ENCODE peak calls at places on chromosomes 3 and 15, in nine cellular contexts. One of them, this sample, is unnamed.

GRCh38 chr15:63780969-63781368 is 52.8 kb downstream of the HERC1 start:
- DNase-seq in stomach: no peak
- DNase-seq in HCT116: no peak
- DNase-seq in HepG2: no peak
- DNase-seq in GM12878: no peak
- DNase-seq in transverse colon: no peak
- DNase-seq in esophagus muscularis mucosa: no peak
- DNase-seq in sigmoid colon: no peak
- DNase-seq in upper lobe of left lung: no peak
- DNase-seq in this sample: no peak

GRCh38 chr3:9986230-9986725 is 363 bp downstream of the EMC3 start:
- DNase-seq in stomach: no peak
- DNase-seq in HCT116: no peak
- DNase-seq in HepG2: no peak
- DNase-seq in GM12878: no peak
- DNase-seq in transverse colon: no peak
- DNase-seq in esophagus muscularis mucosa: no peak
- DNase-seq in sigmoid colon: no peak
- DNase-seq in upper lobe of left lung: no peak
- DNase-seq in this sample: no peak

GRCh38 chr15:96181873-96182301 is 148.6 kb upstream of the NR2F2 start:
- DNase-seq in stomach: no peak
- DNase-seq in HCT116: no peak
- DNase-seq in HepG2: no peak
- DNase-seq in GM12878: no peak
- DNase-seq in transverse colon: peak
- DNase-seq in esophagus muscularis mucosa: no peak
- DNase-seq in sigmoid colon: peak
- DNase-seq in upper lobe of left lung: no peak
- DNase-seq in this sample: peak

GRCh38 chr3:155270063-155270462 is 23.4 kb downstream of the STRIT1 start:
- DNase-seq in stomach: no peak
- DNase-seq in HCT116: no peak
- DNase-seq in HepG2: no peak
- DNase-seq in GM12878: no peak
- DNase-seq in transverse colon: no peak
- DNase-seq in esophagus muscularis mucosa: no peak
- DNase-seq in sigmoid colon: no peak
- DNase-seq in upper lobe of left lung: no peak
- DNase-seq in this sample: no peak

GRCh38 chr15:98731712-98732450 is 83.5 kb downstream of the IGF1R start:
- DNase-seq in stomach: no peak
- DNase-seq in HCT116: no peak
- DNase-seq in HepG2: no peak
- DNase-seq in GM12878: no peak
- DNase-seq in transverse colon: no peak
- DNase-seq in esophagus muscularis mucosa: no peak
- DNase-seq in sigmoid colon: no peak
- DNase-seq in upper lobe of left lung: no peak
- DNase-seq in this sample: no peak

GRCh38 chr15:90400759-90401314 is 12.8 kb downstream of the IQGAP1 start:
- DNase-seq in stomach: peak
- DNase-seq in HCT116: peak
- DNase-seq in HepG2: peak
- DNase-seq in GM12878: peak
- DNase-seq in transverse colon: peak
- DNase-seq in esophagus muscularis mucosa: no peak
- DNase-seq in sigmoid colon: peak
- DNase-seq in upper lobe of left lung: no peak
- DNase-seq in this sample: peak

GRCh38 chr15:75712668-75713337 is at the start of gene CSPG4:
- DNase-seq in stomach: peak
- DNase-seq in HCT116: no peak
- DNase-seq in HepG2: no peak
- DNase-seq in GM12878: no peak
- DNase-seq in transverse colon: peak
- DNase-seq in esophagus muscularis mucosa: no peak
- DNase-seq in sigmoid colon: peak
- DNase-seq in upper lobe of left lung: peak
- DNase-seq in this sample: peak

GRCh38 chr3:161208931-161209330 is 12.2 kb upstream of the NMD3 start:
- DNase-seq in stomach: no peak
- DNase-seq in HCT116: no peak
- DNase-seq in HepG2: no peak
- DNase-seq in GM12878: no peak
- DNase-seq in transverse colon: no peak
- DNase-seq in esophagus muscularis mucosa: no peak
- DNase-seq in sigmoid colon: no peak
- DNase-seq in upper lobe of left lung: no peak
- DNase-seq in this sample: no peak

GRCh38 chr3:139774570-139775302 is 97.0 kb upstream of the NMNAT3 start:
- DNase-seq in stomach: no peak
- DNase-seq in HCT116: no peak
- DNase-seq in HepG2: no peak
- DNase-seq in GM12878: no peak
- DNase-seq in transverse colon: no peak
- DNase-seq in esophagus muscularis mucosa: no peak
- DNase-seq in sigmoid colon: no peak
- DNase-seq in upper lobe of left lung: no peak
- DNase-seq in this sample: no peak

GRCh38 chr3:9852528-9852927 is 8.7 kb upstream of the RPUSD3 start:
- DNase-seq in stomach: no peak
- DNase-seq in HCT116: no peak
- DNase-seq in HepG2: no peak
- DNase-seq in GM12878: no peak
- DNase-seq in transverse colon: no peak
- DNase-seq in esophagus muscularis mucosa: no peak
- DNase-seq in sigmoid colon: no peak
- DNase-seq in upper lobe of left lung: no peak
- DNase-seq in this sample: no peak

GRCh38 chr3:189975376-189975990 is 145.2 kb downstream of the P3H2 start:
- DNase-seq in stomach: no peak
- DNase-seq in HCT116: no peak
- DNase-seq in HepG2: no peak
- DNase-seq in GM12878: no peak
- DNase-seq in transverse colon: no peak
- DNase-seq in esophagus muscularis mucosa: no peak
- DNase-seq in sigmoid colon: no peak
- DNase-seq in upper lobe of left lung: no peak
- DNase-seq in this sample: no peak

GRCh38 chr15:38252481-38253311 is at the start of gene SPRED1:
- DNase-seq in stomach: peak
- DNase-seq in HCT116: no peak
- DNase-seq in HepG2: peak
- DNase-seq in GM12878: no peak
- DNase-seq in transverse colon: peak
- DNase-seq in esophagus muscularis mucosa: no peak
- DNase-seq in sigmoid colon: peak
- DNase-seq in upper lobe of left lung: peak
- DNase-seq in this sample: peak

GRCh38 chr3:117510396-117510795 is 800.8 kb downstream of the TUSC7 start:
- DNase-seq in stomach: no peak
- DNase-seq in HCT116: no peak
- DNase-seq in HepG2: no peak
- DNase-seq in GM12878: no peak
- DNase-seq in transverse colon: no peak
- DNase-seq in esophagus muscularis mucosa: no peak
- DNase-seq in sigmoid colon: no peak
- DNase-seq in upper lobe of left lung: no peak
- DNase-seq in this sample: no peak

GRCh38 chr15:33913459-33913858 is 54.8 kb upstream of the CHRM5 start:
- DNase-seq in stomach: no peak
- DNase-seq in HCT116: no peak
- DNase-seq in HepG2: no peak
- DNase-seq in GM12878: no peak
- DNase-seq in transverse colon: no peak
- DNase-seq in esophagus muscularis mucosa: no peak
- DNase-seq in sigmoid colon: no peak
- DNase-seq in upper lobe of left lung: no peak
- DNase-seq in this sample: no peak

GRCh38 chr3:50264389-50264963 is 4.5 kb upstream of the SEMA3B start:
- DNase-seq in stomach: peak
- DNase-seq in HCT116: peak
- DNase-seq in HepG2: peak
- DNase-seq in GM12878: no peak
- DNase-seq in transverse colon: peak
- DNase-seq in esophagus muscularis mucosa: peak
- DNase-seq in sigmoid colon: peak
- DNase-seq in upper lobe of left lung: peak
- DNase-seq in this sample: no peak

GRCh38 chr15:91158415-91159394 is 58.6 kb downstream of the SV2B start:
- DNase-seq in stomach: no peak
- DNase-seq in HCT116: no peak
- DNase-seq in HepG2: no peak
- DNase-seq in GM12878: no peak
- DNase-seq in transverse colon: no peak
- DNase-seq in esophagus muscularis mucosa: no peak
- DNase-seq in sigmoid colon: no peak
- DNase-seq in upper lobe of left lung: no peak
- DNase-seq in this sample: no peak

GRCh38 chr3:115713247-115713646 is 89.9 kb downstream of the GAP43 start:
- DNase-seq in stomach: peak
- DNase-seq in HCT116: no peak
- DNase-seq in HepG2: no peak
- DNase-seq in GM12878: no peak
- DNase-seq in transverse colon: no peak
- DNase-seq in esophagus muscularis mucosa: no peak
- DNase-seq in sigmoid colon: no peak
- DNase-seq in upper lobe of left lung: peak
- DNase-seq in this sample: no peak

GRCh38 chr3:11091088-11091590 is 63.2 kb upstream of the HRH1 start:
- DNase-seq in stomach: no peak
- DNase-seq in HCT116: no peak
- DNase-seq in HepG2: no peak
- DNase-seq in GM12878: no peak
- DNase-seq in transverse colon: peak
- DNase-seq in esophagus muscularis mucosa: no peak
- DNase-seq in sigmoid colon: peak
- DNase-seq in upper lobe of left lung: peak
- DNase-seq in this sample: no peak

GRCh38 chr3:11089931-11090330 is 64.4 kb upstream of the HRH1 start:
- DNase-seq in stomach: no peak
- DNase-seq in HCT116: no peak
- DNase-seq in HepG2: no peak
- DNase-seq in GM12878: no peak
- DNase-seq in transverse colon: no peak
- DNase-seq in esophagus muscularis mucosa: no peak
- DNase-seq in sigmoid colon: no peak
- DNase-seq in upper lobe of left lung: no peak
- DNase-seq in this sample: no peak

GRCh38 chr3:11091791-11092190 is 62.5 kb upstream of the HRH1 start:
- DNase-seq in stomach: no peak
- DNase-seq in HCT116: no peak
- DNase-seq in HepG2: no peak
- DNase-seq in GM12878: no peak
- DNase-seq in transverse colon: no peak
- DNase-seq in esophagus muscularis mucosa: no peak
- DNase-seq in sigmoid colon: no peak
- DNase-seq in upper lobe of left lung: peak
- DNase-seq in this sample: no peak

GRCh38 chr3:11088066-11088465 is 66.2 kb upstream of the HRH1 start:
- DNase-seq in stomach: no peak
- DNase-seq in HCT116: no peak
- DNase-seq in HepG2: no peak
- DNase-seq in GM12878: no peak
- DNase-seq in transverse colon: no peak
- DNase-seq in esophagus muscularis mucosa: no peak
- DNase-seq in sigmoid colon: no peak
- DNase-seq in upper lobe of left lung: no peak
- DNase-seq in this sample: no peak

GRCh38 chr3:11090551-11090950 is 63.7 kb upstream of the HRH1 start:
- DNase-seq in stomach: no peak
- DNase-seq in HCT116: no peak
- DNase-seq in HepG2: no peak
- DNase-seq in GM12878: no peak
- DNase-seq in transverse colon: no peak
- DNase-seq in esophagus muscularis mucosa: no peak
- DNase-seq in sigmoid colon: no peak
- DNase-seq in upper lobe of left lung: no peak
- DNase-seq in this sample: no peak
- TF ChIP-seq POLR2AphosphoS5 in stomach: no peak
- TF ChIP-seq POLR2AphosphoS5 in HCT116: no peak
- TF ChIP-seq POLR2AphosphoS5 in HepG2: no peak
- TF ChIP-seq POLR2AphosphoS5 in GM12878: no peak
- TF ChIP-seq POLR2AphosphoS5 in transverse colon: peak
- TF ChIP-seq POLR2AphosphoS5 in esophagus muscularis mucosa: no peak
- TF ChIP-seq POLR2AphosphoS5 in sigmoid colon: peak
- TF ChIP-seq POLR2AphosphoS5 in upper lobe of left lung: no peak
- TF ChIP-seq POLR2AphosphoS5 in this sample: no peak

DNA sequence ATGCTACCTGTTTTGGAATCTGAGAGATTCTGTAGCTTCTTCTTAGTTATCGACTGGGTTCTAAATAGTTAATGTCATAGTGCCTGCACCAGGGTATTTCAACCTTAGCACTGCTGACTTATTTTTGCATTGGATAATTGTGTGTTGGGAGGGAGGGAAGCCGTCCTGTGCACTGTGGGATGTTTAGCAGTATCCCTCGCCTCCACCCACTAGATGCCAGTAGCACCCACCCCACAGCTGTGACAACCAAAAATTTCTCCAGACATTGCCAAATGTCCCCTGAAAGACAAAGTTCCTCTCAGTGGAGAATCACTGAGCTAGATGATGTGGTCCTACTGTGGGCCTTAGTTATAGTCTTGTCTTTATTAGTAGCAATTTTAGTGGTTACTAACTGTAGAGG is 88.3 kb downstream of the TGFBR2 start:
- DNase-seq in stomach: no peak
- DNase-seq in HCT116: no peak
- DNase-seq in HepG2: no peak
- DNase-seq in GM12878: no peak
- DNase-seq in transverse colon: no peak
- DNase-seq in esophagus muscularis mucosa: no peak
- DNase-seq in sigmoid colon: no peak
- DNase-seq in upper lobe of left lung: no peak
- DNase-seq in this sample: no peak
- TF ChIP-seq CTCF in stomach: no peak
- TF ChIP-seq CTCF in HCT116: no peak
- TF ChIP-seq CTCF in HepG2: no peak
- TF ChIP-seq CTCF in GM12878: no peak
- TF ChIP-seq CTCF in transverse colon: no peak
- TF ChIP-seq CTCF in esophagus muscularis mucosa: no peak
- TF ChIP-seq CTCF in sigmoid colon: no peak
- TF ChIP-seq CTCF in upper lobe of left lung: no peak
- TF ChIP-seq CTCF in this sample: no peak

GRCh38 chr3:49132437-49133225 is at the start of gene LAMB2:
- DNase-seq in stomach: peak
- DNase-seq in HCT116: peak
- DNase-seq in HepG2: peak
- DNase-seq in GM12878: no peak
- DNase-seq in transverse colon: peak
- DNase-seq in esophagus muscularis mucosa: peak
- DNase-seq in sigmoid colon: peak
- DNase-seq in upper lobe of left lung: peak
- DNase-seq in this sample: peak
- TF ChIP-seq POLR2A in stomach: no peak
- TF ChIP-seq POLR2A in HCT116: no peak
- TF ChIP-seq POLR2A in HepG2: peak
- TF ChIP-seq POLR2A in GM12878: no peak
- TF ChIP-seq POLR2A in transverse colon: peak
- TF ChIP-seq POLR2A in esophagus muscularis mucosa: peak
- TF ChIP-seq POLR2A in sigmoid colon: peak
- TF ChIP-seq POLR2A in upper lobe of left lung: no peak
- TF ChIP-seq POLR2A in this sample: no peak

GRCh38 chr3:23383875-23384274 is 180.7 kb downstream of the UBE2E2 start:
- DNase-seq in stomach: no peak
- DNase-seq in HCT116: no peak
- DNase-seq in HepG2: no peak
- DNase-seq in GM12878: no peak
- DNase-seq in transverse colon: no peak
- DNase-seq in esophagus muscularis mucosa: no peak
- DNase-seq in sigmoid colon: no peak
- DNase-seq in upper lobe of left lung: no peak
- DNase-seq in this sample: no peak
- TF ChIP-seq POLR2AphosphoS5 in stomach: no peak
- TF ChIP-seq POLR2AphosphoS5 in HCT116: no peak
- TF ChIP-seq POLR2AphosphoS5 in HepG2: no peak
- TF ChIP-seq POLR2AphosphoS5 in GM12878: no peak
- TF ChIP-seq POLR2AphosphoS5 in transverse colon: no peak
- TF ChIP-seq POLR2AphosphoS5 in esophagus muscularis mucosa: no peak
- TF ChIP-seq POLR2AphosphoS5 in sigmoid colon: no peak
- TF ChIP-seq POLR2AphosphoS5 in upper lobe of left lung: no peak
- TF ChIP-seq POLR2AphosphoS5 in this sample: no peak

This sample was measured in breast epithelium.